ENCODE peak calls at places on chromosomes 12 and 14, in four cellular contexts. W is HCT116, N is SK-N-SH, G is H1. U is an unnamed sample.

GRCh38 chr12:54038760-54039414 is 6.0 kb downstream of the HOXC5 start:
- DNase-seq in G (no peak), W (no peak), N (no peak), U (no peak)

GRCh38 chr12:25552681-25553080 is 402 bp downstream of the LMNTD1 start:
- DNase-seq in G (no peak), N (no peak), W (no peak), U (no peak)

GRCh38 chr14:38481939-38482678 is 226.2 kb upstream of the CLEC14A start:
- DNase-seq in G (no peak), W (no peak), N (no peak), U (peak; percentile 8)

GRCh38 chr12:102169922-102170698 is 27.5 kb downstream of the PMCH start:
- DNase-seq in N (peak; percentile 24), G (no peak), W (peak; percentile 4), U (no peak)

GRCh38 chr12:52191841-52192791 is at the start of gene KRT80:
- DNase-seq in N (peak; percentile 85), W (peak; percentile 97), G (no peak), U (peak; percentile 99)

GRCh38 chr12:4307593-4308333 is 13.2 kb upstream of the TIGAR start:
- DNase-seq in W (peak; percentile 77), N (peak; percentile 84), G (peak; percentile 80), U (peak; percentile 80)

GRCh38 chr12:42625611-42626010 is 36.1 kb upstream of the PRICKLE1 start:
- DNase-seq in N (peak; percentile 35), G (no peak), W (no peak), U (peak; percentile 17)

GRCh38 chr14:93648440-93649168 is 139.7 kb downstream of the PRIMA1 start:
- DNase-seq in N (peak; percentile 38), G (no peak), W (peak; percentile 34), U (peak; percentile 26)

GRCh38 chr14:39091716-39092115 is 11.3 kb downstream of the SEC23A start:
- DNase-seq in N (no peak), W (no peak), G (no peak), U (no peak)

GRCh38 chr12:115912440-115912839 is 365.1 kb downstream of the MED13L start:
- DNase-seq in W (no peak), G (no peak), N (no peak), U (no peak)

GRCh38 chr14:76651410-76652055 is 109.7 kb upstream of the VASH1 start:
- DNase-seq in W (no peak), G (no peak), N (peak; percentile 11), U (no peak)

GRCh38 chr14:85572845-85573244 is 42.9 kb downstream of the FLRT2 start:
- DNase-seq in G (no peak), N (no peak), W (no peak), U (no peak)

GRCh38 chr12:97967831-97968230 is 505.2 kb downstream of the RMST start:
- DNase-seq in N (no peak), G (no peak), W (no peak), U (peak; percentile 44)

GRCh38 chr14:91177073-91177796 is 63.4 kb downstream of the DGLUCY start:
- DNase-seq in N (peak; percentile 67), W (peak; percentile 31), G (peak; percentile 66), U (peak; percentile 82)

GRCh38 chr12:16955083-16955657 is 349.2 kb upstream of the LMO3 start:
- DNase-seq in N (no peak), G (no peak), W (no peak), U (no peak)

GRCh38 chr14:99807413-99808132 is 14.4 kb downstream of the EML1 start:
- DNase-seq in G (no peak), W (no peak), N (no peak), U (no peak)

GRCh38 chr12:49883065-49883464 is 20.6 kb downstream of the FAIM2 start:
- DNase-seq in W (no peak), G (no peak), N (no peak), U (no peak)

GRCh38 chr14:65866906-65867305 is 454.4 kb downstream of the FUT8 start:
- DNase-seq in N (no peak), G (no peak), W (no peak), U (no peak)

GRCh38 chr12:132023658-132024057 is 73.9 kb downstream of the EP400 start:
- DNase-seq in G (no peak), W (no peak), N (no peak), U (no peak)

GRCh38 chr12:52714887-52715281 is 11.6 kb upstream of the KRT77 start:
- DNase-seq in G (no peak), W (no peak), N (no peak), U (no peak)

GRCh38 chr14:44700694-44701093 is 193.6 kb upstream of the FSCB start:
- DNase-seq in W (no peak), G (no peak), N (no peak), U (no peak)

GRCh38 chr14:37591311-37591940 is 3.6 kb downstream of the FOXA1 start:
- DNase-seq in W (no peak), G (peak; percentile 89), N (no peak), U (peak; percentile 87)

GRCh38 chr12:1515010-1515409 is 79.4 kb downstream of the FBXL14 start:
- DNase-seq in G (no peak), N (no peak), W (no peak), U (no peak)

GRCh38 chr12:98618952-98619351 is 25.5 kb downstream of the SLC25A3 start:
- DNase-seq in N (no peak), W (no peak), G (no peak), U (no peak)

GRCh38 chr12:133080619-133081407 is at the start of gene ZNF140:
- DNase-seq in G (no peak), W (no peak), N (peak; percentile 87), U (peak; percentile 71)
- TF ChIP-seq JUND in G (no peak), W (no peak), N (no peak), U (no peak)

GRCh38 chr12:119857036-119857435 is 20.1 kb downstream of the CIT start:
- DNase-seq in G (no peak), N (no peak), W (no peak), U (no peak)
- TF ChIP-seq JUND in G (no peak), N (no peak), W (no peak), U (no peak)

GRCh38 chr12:5318874-5319273 is 113.0 kb upstream of the NTF3 start:
- DNase-seq in G (no peak), W (peak; percentile 56), N (no peak), U (no peak)
- TF ChIP-seq JUND in G (no peak), W (peak; percentile 45), N (no peak), U (no peak)

GRCh38 chr12:28974890-28975289 is 174.2 kb upstream of the FAR2 start:
- DNase-seq in N (no peak), G (no peak), W (no peak), U (no peak)
- TF ChIP-seq JUND in N (no peak), G (no peak), W (no peak), U (no peak)

U was measured in T47D.